ENCODE peak calls at places on chromosomes 11 and 22, in four cellular contexts. Y is fibroblast of pulmonary artery, P is WTC11, H is HFFc6. E is an unnamed sample.

GRCh38 chr11:119046489-119046888 is 10.5 kb downstream of the HYOU1 start:
- DNase-seq in Y (no peak), P (no peak), H (no peak), E (no peak)

GRCh38 chr22:49585695-49586243 is 241.9 kb downstream of the BRD1 start:
- DNase-seq in H (no peak), Y (no peak), P (no peak), E (no peak)

GRCh38 chr11:15988693-15989231 is 367.6 kb downstream of the SOX6 start:
- DNase-seq in P (peak; percentile 55), Y (no peak), H (no peak), E (no peak)

GRCh38 chr11:134391170-134391569 is 20.9 kb downstream of the B3GAT1 start:
- DNase-seq in Y (no peak), H (no peak), P (no peak), E (no peak)

GRCh38 chr22:36374603-36375024 is 13.2 kb downstream of the MYH9 start:
- DNase-seq in H (peak; percentile 56), P (no peak), Y (peak; percentile 79), E (no peak)

GRCh38 chr11:92707173-92707619 is 262.3 kb upstream of the MTNR1B start:
- DNase-seq in H (no peak), P (no peak), Y (peak; percentile 13), E (peak; percentile 33)

GRCh38 chr11:66856496-66857233 is at the start of gene LRFN4:
- DNase-seq in Y (no peak), P (peak; percentile 61), H (no peak), E (peak; percentile 74)

GRCh38 chr11:122642971-122643370 is 12.6 kb upstream of the UBASH3B start:
- DNase-seq in Y (no peak), P (no peak), H (peak; percentile 45), E (no peak)

GRCh38 chr22:35766654-35767580 is 49.2 kb downstream of the APOL5 start:
- DNase-seq in Y (peak; percentile 52), H (no peak), P (no peak), E (no peak)

GRCh38 chr11:105823495-105824033 is 198.5 kb downstream of the MSANTD4 start:
- DNase-seq in Y (no peak), P (no peak), H (no peak), E (peak; percentile 42)

GRCh38 chr11:44188643-44189042 is 93.2 kb downstream of the EXT2 start:
- DNase-seq in Y (peak; percentile 36), H (no peak), P (no peak), E (no peak)

GRCh38 chr11:83278351-83278750 is 7.8 kb downstream of the CCDC90B start:
- DNase-seq in Y (peak; percentile 27), H (peak; percentile 29), P (no peak), E (no peak)

GRCh38 chr11:34448223-34448994 is 9.7 kb downstream of the CAT start:
- DNase-seq in P (no peak), H (no peak), Y (no peak), E (no peak)

GRCh38 chr22:43047605-43048004 is 32.7 kb upstream of the PACSIN2 start:
- DNase-seq in Y (no peak), H (no peak), P (no peak), E (no peak)

GRCh38 chr11:2519517-2519878 is 74.7 kb downstream of the KCNQ1 start:
- DNase-seq in P (no peak), Y (no peak), H (no peak), E (no peak)

GRCh38 chr11:102546427-102546826 is 15.9 kb upstream of the MMP7 start:
- DNase-seq in P (no peak), Y (no peak), H (no peak), E (no peak)

GRCh38 chr22:30396871-30397655 is at the start of gene SEC14L2:
- DNase-seq in P (peak; percentile 76), Y (peak; percentile 47), H (peak; percentile 37), E (peak; percentile 67)

GRCh38 chr11:17369094-17369493 is 17.5 kb downstream of the NCR3LG1 start:
- DNase-seq in H (no peak), Y (no peak), P (no peak), E (no peak)

DNA sequence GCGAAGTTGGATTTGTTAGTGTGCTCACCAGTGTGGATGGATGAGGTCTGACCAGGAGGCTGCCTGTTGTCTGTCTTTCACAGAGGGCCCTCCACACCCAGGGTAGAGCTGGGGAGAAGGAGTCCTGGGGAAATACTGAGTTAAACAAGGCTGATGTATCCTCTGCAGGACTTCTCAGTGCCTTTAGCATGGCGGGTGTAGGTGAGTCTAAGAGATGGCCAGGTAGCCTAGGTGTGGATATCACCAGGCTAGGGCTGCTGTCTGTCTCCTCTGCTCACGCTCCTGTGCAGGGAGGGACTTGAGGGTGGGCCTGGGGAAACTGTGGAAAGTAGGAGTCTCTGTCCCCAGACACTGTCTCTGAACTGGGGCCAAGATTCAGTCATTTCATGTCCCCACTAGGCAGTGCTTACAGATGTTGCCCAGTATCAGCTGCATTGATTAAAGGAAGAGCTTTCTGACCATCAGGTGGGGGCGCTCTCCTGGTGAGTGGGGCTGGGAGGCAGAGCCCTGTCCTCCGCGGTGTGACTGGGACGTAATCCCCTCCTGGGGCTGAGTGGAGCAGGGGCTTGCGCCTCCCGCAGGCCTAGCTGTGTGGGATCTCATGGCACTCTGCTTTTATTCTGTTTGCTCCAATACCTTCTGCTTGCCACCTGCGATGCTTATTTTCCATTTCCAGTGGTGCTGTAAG is 35.5 kb upstream of the CCDC188 start:
- DNase-seq in H (no peak), P (peak; percentile 81), Y (peak; percentile 3), E (no peak)
- TF ChIP-seq CTCF in H (peak; percentile 46), P (no peak), Y (peak; percentile 12), E (peak; percentile 15)

GRCh38 chr11:27075192-27075591 is 34.6 kb downstream of the BBOX1 start:
- DNase-seq in Y (peak; percentile 11), P (no peak), H (peak; percentile 57), E (no peak)
- TF ChIP-seq CTCF in Y (no peak), P (no peak), H (no peak), E (no peak)

GRCh38 chr22:50606126-50606525 is 5.5 kb downstream of the MAPK8IP2 start:
- DNase-seq in H (no peak), Y (no peak), P (no peak), E (no peak)
- TF ChIP-seq CTCF in H (peak; percentile 11), Y (no peak), P (no peak), E (no peak)

GRCh38 chr11:74694536-74694935 is 36.7 kb downstream of the CHRDL2 start:
- DNase-seq in H (no peak), Y (no peak), P (no peak), E (no peak)

GRCh38 chr11:74693531-74693930 is 37.7 kb downstream of the CHRDL2 start:
- DNase-seq in P (no peak), H (no peak), Y (no peak), E (no peak)

GRCh38 chr11:74695705-74696280 is 35.4 kb downstream of the CHRDL2 start:
- DNase-seq in Y (no peak), P (no peak), H (no peak), E (no peak)

GRCh38 chr11:74696488-74696887 is 34.7 kb downstream of the CHRDL2 start:
- DNase-seq in H (no peak), Y (no peak), P (no peak), E (no peak)

DNA sequence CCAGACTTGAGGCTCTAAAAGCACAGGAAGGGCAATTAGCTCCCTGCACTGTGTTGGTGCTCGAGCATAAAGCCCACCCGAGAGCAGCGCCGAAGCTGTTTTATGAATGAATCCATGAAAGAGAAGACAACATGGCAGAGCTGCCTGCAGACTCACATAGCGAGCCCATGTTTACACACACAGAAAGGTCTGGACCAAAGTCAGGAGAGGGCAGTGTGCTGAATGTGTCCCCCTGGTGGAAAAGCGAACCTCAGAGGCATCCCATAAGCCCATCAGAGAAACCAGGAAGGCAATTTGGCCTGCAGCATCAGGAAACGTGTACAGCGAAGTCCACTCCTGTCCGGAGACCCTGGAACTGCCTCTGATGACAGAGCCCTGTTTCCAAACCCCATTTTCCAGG is 37.1 kb downstream of the CHRDL2 start:
- DNase-seq in Y (no peak), P (no peak), H (no peak), E (no peak)
- TF ChIP-seq CTCF in Y (peak; percentile 20), P (no peak), H (peak; percentile 47), E (peak; percentile 33)